ENCODE peak calls at places on chromosomes 2 and 18, in nine cellular contexts. Z is neural progenitor cell; N is AG09309; R is Jurkat, Clone E6-1; C is heart left ventricle; Q is lower leg skin; H is HL-60; J is IMR-90; S is body of pancreas. G is an unnamed sample.
A peak's percentile ranks its signal among the peaks of the same experiment; 100 is the strongest.

GRCh38 chr2:152623775-152624174 is 93.5 kb downstream of the PRPF40A start:
- DNase-seq in J (no peak), N (no peak), Z (no peak), R (no peak), Q (no peak), C (no peak), S (no peak), H (no peak), G (no peak)

GRCh38 chr18:61898576-61899205 is 5.9 kb upstream of the RNF152 start:
- DNase-seq in R (no peak), S (no peak), Z (no peak), H (no peak), N (no peak), C (no peak), J (no peak), Q (no peak), G (no peak)

GRCh38 chr18:331231-331771 is 63.5 kb upstream of the THOC1 start:
- DNase-seq in Z (no peak), Q (no peak), R (no peak), S (peak; percentile 26), H (no peak), N (peak; percentile 80), J (no peak), C (peak; percentile 26), G (no peak)

GRCh38 chr18:72672364-72673151 is 128.4 kb upstream of the CBLN2 start:
- DNase-seq in Q (no peak), S (peak; percentile 20), C (no peak), R (peak; percentile 43), Z (peak; percentile 49), N (peak; percentile 8), H (no peak), J (peak; percentile 11), G (no peak)

GRCh38 chr18:8471373-8471772 is 137.9 kb upstream of the RAB12 start:
- DNase-seq in N (no peak), R (no peak), C (no peak), J (no peak), S (no peak), Q (peak; percentile 25), Z (no peak), H (no peak), G (no peak)

GRCh38 chr2:241815477-241816430 is 6.8 kb downstream of the NEU4 start:
- DNase-seq in N (no peak), C (no peak), R (no peak), S (no peak), J (no peak), Z (no peak), Q (no peak), H (no peak), G (no peak)

GRCh38 chr2:7732497-7732896 is 815.3 kb downstream of the RNF144A start:
- DNase-seq in C (no peak), H (no peak), N (no peak), R (no peak), Z (no peak), Q (no peak), S (no peak), J (no peak), G (no peak)

GRCh38 chr18:63237911-63238710 is 81.5 kb downstream of the BCL2 start:
- DNase-seq in J (peak; percentile 85), Q (no peak), N (peak; percentile 68), Z (peak; percentile 81), C (peak; percentile 30), R (no peak), S (peak; percentile 71), H (no peak), G (peak; percentile 57)

GRCh38 chr2:121001641-121002040 is 266.0 kb downstream of the GLI2 start:
- DNase-seq in S (no peak), J (no peak), C (no peak), H (no peak), N (no peak), Z (no peak), Q (no peak), R (no peak), G (peak; percentile 16)

GRCh38 chr2:9308186-9308955 is 101.8 kb downstream of the ASAP2 start:
- DNase-seq in H (no peak), C (no peak), R (no peak), S (no peak), Q (no peak), Z (no peak), N (no peak), J (peak; percentile 43), G (no peak)

GRCh38 chr2:64134813-64135212 is 9.4 kb downstream of the PELI1 start:
- DNase-seq in J (no peak), S (no peak), Z (no peak), N (no peak), C (no peak), H (no peak), Q (no peak), R (no peak), G (no peak)

GRCh38 chr2:173279528-173279868 is 75.2 kb upstream of the CDCA7 start:
- DNase-seq in C (no peak), Q (no peak), Z (no peak), S (no peak), R (no peak), N (no peak), J (no peak), H (no peak), G (no peak)

GRCh38 chr2:157032019-157032418 is 225.5 kb upstream of the GALNT5 start:
- DNase-seq in N (peak; percentile 88), Z (no peak), Q (no peak), S (no peak), R (no peak), J (peak; percentile 94), H (no peak), C (no peak), G (no peak)

DNA sequence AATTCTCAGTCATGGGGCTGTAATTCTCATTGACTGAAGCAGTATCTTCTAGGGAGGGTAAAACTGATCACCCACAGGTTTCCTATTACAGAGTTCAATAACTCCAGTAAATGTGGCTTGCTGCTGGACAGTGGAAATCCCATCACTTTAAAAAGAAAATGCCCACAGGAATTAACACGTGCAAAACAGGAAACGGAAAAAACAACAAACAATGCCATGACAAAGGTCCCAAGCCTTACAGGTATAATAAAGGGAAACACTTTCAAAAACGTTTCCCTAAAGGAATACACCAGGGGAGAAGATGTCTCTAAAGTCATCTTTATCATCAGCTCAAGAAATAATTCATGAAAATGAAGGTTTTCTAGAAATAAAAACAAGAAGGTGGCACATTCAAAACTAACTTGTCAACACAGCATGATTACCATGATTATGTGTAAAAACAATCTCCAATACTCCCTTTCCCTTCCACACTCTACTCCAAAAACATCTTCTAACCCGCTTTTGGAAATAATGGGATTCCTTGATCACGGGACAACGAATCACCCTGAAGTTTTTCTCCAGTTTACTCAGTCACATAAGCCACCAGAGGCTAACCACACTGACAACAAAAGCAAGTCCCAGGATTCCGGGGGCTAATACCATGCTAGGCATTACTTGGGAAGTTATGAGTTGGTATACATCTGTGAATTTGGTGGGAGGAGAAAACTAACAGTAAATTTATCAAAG is 167.9 kb downstream of the TCF4 start:
- DNase-seq in Z (peak; percentile 46), H (no peak), J (no peak), C (no peak), S (no peak), N (no peak), Q (no peak), R (no peak), G (no peak)
- H3K4me3 ChIP-seq in Z (no peak overlapping the region), H (no peak overlapping the region), J (peak overlapping the region; percentile 28), C (no peak overlapping the region), S (no peak overlapping the region), N (peak overlapping the region; percentile 28), Q (no peak overlapping the region), R (no peak overlapping the region), G (no peak overlapping the region)

GRCh38 chr2:127455566-127456493 is 37.6 kb downstream of the PROC start:
- DNase-seq in C (no peak), Z (peak; percentile 78), H (no peak), J (no peak), S (no peak), N (no peak), Q (no peak), R (no peak), G (no peak)
- H3K4me3 ChIP-seq in C (no peak overlapping the region), Z (peak overlapping the region; percentile 1), H (no peak overlapping the region), J (no peak overlapping the region), S (no peak overlapping the region), N (no peak overlapping the region), Q (no peak overlapping the region), R (no peak overlapping the region), G (no peak overlapping the region)

GRCh38 chr2:207071820-207072219 is 93.9 kb downstream of the KLF7 start:
- DNase-seq in N (no peak), Z (no peak), C (no peak), S (no peak), R (no peak), J (no peak), Q (no peak), H (no peak), G (no peak)

GRCh38 chr2:207072579-207072978 is 93.2 kb downstream of the KLF7 start:
- DNase-seq in H (no peak), S (no peak), R (no peak), J (no peak), N (no peak), C (no peak), Z (no peak), Q (no peak), G (no peak)

GRCh38 chr2:207075456-207075855 is 90.3 kb downstream of the KLF7 start:
- DNase-seq in H (no peak), Z (no peak), Q (no peak), J (no peak), R (no peak), C (no peak), S (no peak), N (no peak), G (no peak)

GRCh38 chr2:207078186-207078798 is 87.5 kb downstream of the KLF7 start:
- DNase-seq in R (no peak), J (no peak), C (no peak), Z (no peak), N (no peak), H (no peak), Q (no peak), S (no peak), G (no peak)

GRCh38 chr2:207073791-207074678 is 91.7 kb downstream of the KLF7 start:
- DNase-seq in Q (no peak), S (peak; percentile 14), H (no peak), J (peak; percentile 12), N (no peak), Z (no peak), R (peak; percentile 14), C (no peak), G (no peak)
- H3K4me3 ChIP-seq in Q (no peak overlapping the region), S (no peak overlapping the region), H (no peak overlapping the region), J (no peak overlapping the region), N (no peak overlapping the region), Z (no peak overlapping the region), R (no peak overlapping the region), C (no peak overlapping the region), G (no peak overlapping the region)

DNA sequence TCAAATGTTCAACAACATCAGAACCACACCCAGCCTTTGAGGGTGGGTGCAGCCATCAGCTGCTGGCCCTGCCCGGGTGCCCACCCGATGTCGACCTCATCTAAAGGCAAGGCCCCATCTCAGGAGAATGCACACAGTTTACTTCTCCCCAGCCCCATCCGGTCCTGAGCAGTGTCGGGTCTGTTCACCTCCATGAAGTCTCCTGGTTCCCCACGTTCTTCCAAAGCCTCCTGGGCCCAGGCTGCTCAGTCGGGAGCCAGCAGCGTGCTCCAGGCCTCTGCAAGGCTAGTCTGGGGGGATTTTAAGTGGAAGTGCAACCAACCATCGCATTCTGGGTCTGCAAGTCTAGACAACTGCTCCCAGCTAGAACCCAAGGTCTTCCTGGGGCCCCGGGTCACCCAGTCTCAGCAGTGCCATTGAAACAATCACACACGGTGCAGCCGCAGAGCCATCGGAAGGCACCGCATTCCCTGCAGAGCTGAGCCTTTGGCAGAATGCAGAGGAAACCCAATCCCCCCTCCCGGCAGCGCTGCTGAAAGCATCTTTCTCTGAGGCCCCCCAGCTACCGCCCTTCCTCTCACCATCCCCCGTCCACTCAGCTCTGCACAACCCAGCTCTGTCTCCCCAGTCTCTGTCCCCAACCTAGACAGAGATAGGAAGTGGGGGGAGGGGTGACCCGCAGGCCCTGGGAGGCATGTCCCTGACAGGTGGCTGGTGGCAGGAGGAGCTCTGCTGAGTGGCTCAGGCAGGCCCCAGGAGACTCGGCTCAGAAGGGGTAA is 8.5 kb downstream of the ESPNL start:
- DNase-seq in J (no peak), S (no peak), Z (peak; percentile 71), R (peak; percentile 77), C (peak; percentile 16), N (no peak), Q (no peak), H (no peak), G (no peak)
- H3K4me3 ChIP-seq in J (no peak overlapping the region), S (no peak overlapping the region), Z (peak overlapping the region; percentile 27), R (no peak overlapping the region), C (no peak overlapping the region), N (no peak overlapping the region), Q (no peak overlapping the region), H (no peak overlapping the region), G (no peak overlapping the region)

G was measured in lung.